ENCODE peak calls at places on chromosomes 6 and 20, in four cellular contexts. One of them, this sample, is unnamed. For H3K4me1, the result is how much of the 10 kb centered on the place peaks cover.

GRCh38 chr6:127146935-127147334 is 28.5 kb downstream of the RSPO3 start:
- DNase-seq in right cardiac atrium: no peak
- DNase-seq in mesendoderm: peak
- DNase-seq in breast epithelium: no peak
- DNase-seq in this sample: peak

GRCh38 chr20:62145688-62146018 is 2.1 kb downstream of the SS18L1 start:
- DNase-seq in mesendoderm: no peak
- DNase-seq in breast epithelium: no peak
- DNase-seq in right cardiac atrium: no peak
- DNase-seq in this sample: no peak

GRCh38 chr6:123091091-123091895 is 95.3 kb downstream of the CLVS2 start:
- DNase-seq in right cardiac atrium: no peak
- DNase-seq in mesendoderm: no peak
- DNase-seq in breast epithelium: no peak
- DNase-seq in this sample: no peak

GRCh38 chr20:49508435-49509199 is 26.1 kb upstream of the KCNB1 start:
- DNase-seq in right cardiac atrium: no peak
- DNase-seq in mesendoderm: peak
- DNase-seq in breast epithelium: no peak
- DNase-seq in this sample: peak

GRCh38 chr6:25961619-25962367 is 809 bp upstream of the TRIM38 start:
- DNase-seq in breast epithelium: no peak
- DNase-seq in right cardiac atrium: peak
- DNase-seq in mesendoderm: peak
- DNase-seq in this sample: peak

GRCh38 chr6:43758617-43759050 is 11.4 kb upstream of the VEGFA start:
- DNase-seq in breast epithelium: no peak
- DNase-seq in mesendoderm: peak
- DNase-seq in right cardiac atrium: peak
- DNase-seq in this sample: no peak

GRCh38 chr6:90274481-90275030 is 22.1 kb downstream of the BACH2 start:
- DNase-seq in right cardiac atrium: no peak
- DNase-seq in breast epithelium: peak
- DNase-seq in mesendoderm: peak
- DNase-seq in this sample: no peak

GRCh38 chr6:118783931-118784528 is 109.9 kb upstream of the ASF1A start:
- DNase-seq in right cardiac atrium: no peak
- DNase-seq in breast epithelium: no peak
- DNase-seq in mesendoderm: no peak
- DNase-seq in this sample: no peak

GRCh38 chr6:142901616-142902015 is 43.4 kb downstream of the HIVEP2 start:
- DNase-seq in mesendoderm: no peak
- DNase-seq in breast epithelium: no peak
- DNase-seq in right cardiac atrium: no peak
- DNase-seq in this sample: no peak

GRCh38 chr6:142903806-142904205 is 41.2 kb downstream of the HIVEP2 start:
- DNase-seq in breast epithelium: no peak
- DNase-seq in mesendoderm: no peak
- DNase-seq in right cardiac atrium: no peak
- DNase-seq in this sample: peak

GRCh38 chr6:142900467-142900961 is 44.5 kb downstream of the HIVEP2 start:
- DNase-seq in right cardiac atrium: no peak
- DNase-seq in breast epithelium: no peak
- DNase-seq in mesendoderm: no peak
- DNase-seq in this sample: no peak

GRCh38 chr6:142899101-142899760 is 45.7 kb downstream of the HIVEP2 start:
- DNase-seq in breast epithelium: no peak
- DNase-seq in right cardiac atrium: no peak
- DNase-seq in mesendoderm: no peak
- DNase-seq in this sample: no peak

GRCh38 chr6:142902636-142903053 is 42.3 kb downstream of the HIVEP2 start:
- DNase-seq in breast epithelium: peak
- DNase-seq in mesendoderm: no peak
- DNase-seq in right cardiac atrium: peak
- DNase-seq in this sample: peak
- H3K27ac ChIP-seq in breast epithelium: peak
- H3K27ac ChIP-seq in mesendoderm: no peak
- H3K27ac ChIP-seq in right cardiac atrium: no peak
- H3K27ac ChIP-seq in this sample: peak

GRCh38 chr6:20205722-20206154 is 6.5 kb downstream of the MBOAT1 start:
- DNase-seq in breast epithelium: no peak
- DNase-seq in mesendoderm: no peak
- DNase-seq in right cardiac atrium: no peak
- DNase-seq in this sample: no peak

GRCh38 chr6:20202699-20203302 is 9.5 kb downstream of the MBOAT1 start:
- DNase-seq in right cardiac atrium: no peak
- DNase-seq in breast epithelium: no peak
- DNase-seq in mesendoderm: no peak
- DNase-seq in this sample: no peak

GRCh38 chr6:20202070-20202658 is 10.1 kb downstream of the MBOAT1 start:
- DNase-seq in right cardiac atrium: no peak
- DNase-seq in mesendoderm: peak
- DNase-seq in breast epithelium: no peak
- DNase-seq in this sample: peak

GRCh38 chr6:20200761-20201160 is 11.5 kb downstream of the MBOAT1 start:
- DNase-seq in right cardiac atrium: peak
- DNase-seq in breast epithelium: no peak
- DNase-seq in mesendoderm: no peak
- DNase-seq in this sample: no peak

GRCh38 chr6:20203561-20204528 is 8.4 kb downstream of the MBOAT1 start:
- DNase-seq in breast epithelium: no peak
- DNase-seq in mesendoderm: no peak
- DNase-seq in right cardiac atrium: no peak
- DNase-seq in this sample: no peak
- H3K4me1 ChIP-seq in breast epithelium: under half
- H3K4me1 ChIP-seq in mesendoderm: under half
- H3K4me1 ChIP-seq in right cardiac atrium: under half
- H3K4me1 ChIP-seq in this sample: under half

GRCh38 chr20:19786311-19786710 is 28.3 kb downstream of the RIN2 start:
- DNase-seq in mesendoderm: peak
- DNase-seq in right cardiac atrium: peak
- DNase-seq in breast epithelium: peak
- DNase-seq in this sample: peak

GRCh38 chr20:19789009-19789408 is 31.0 kb downstream of the RIN2 start:
- DNase-seq in mesendoderm: peak
- DNase-seq in right cardiac atrium: no peak
- DNase-seq in breast epithelium: no peak
- DNase-seq in this sample: no peak

GRCh38 chr20:19785173-19785799 is 27.2 kb downstream of the RIN2 start:
- DNase-seq in mesendoderm: no peak
- DNase-seq in right cardiac atrium: no peak
- DNase-seq in breast epithelium: no peak
- DNase-seq in this sample: peak

GRCh38 chr20:19785886-19786285 is 27.8 kb downstream of the RIN2 start:
- DNase-seq in right cardiac atrium: no peak
- DNase-seq in breast epithelium: no peak
- DNase-seq in mesendoderm: no peak
- DNase-seq in this sample: no peak

GRCh38 chr20:19787366-19787765 is 29.3 kb downstream of the RIN2 start:
- DNase-seq in mesendoderm: no peak
- DNase-seq in breast epithelium: no peak
- DNase-seq in right cardiac atrium: no peak
- DNase-seq in this sample: no peak
- H3K27ac ChIP-seq in mesendoderm: no peak
- H3K27ac ChIP-seq in breast epithelium: no peak
- H3K27ac ChIP-seq in right cardiac atrium: peak
- H3K27ac ChIP-seq in this sample: peak

GRCh38 chr6:111583221-111583620 is 22.5 kb downstream of the TRAF3IP2 start:
- DNase-seq in mesendoderm: no peak
- DNase-seq in breast epithelium: no peak
- DNase-seq in right cardiac atrium: no peak
- DNase-seq in this sample: no peak

GRCh38 chr6:111586554-111586953 is 19.1 kb downstream of the TRAF3IP2 start:
- DNase-seq in mesendoderm: no peak
- DNase-seq in breast epithelium: no peak
- DNase-seq in right cardiac atrium: no peak
- DNase-seq in this sample: no peak

GRCh38 chr6:111585969-111586315 is 19.7 kb downstream of the TRAF3IP2 start:
- DNase-seq in mesendoderm: no peak
- DNase-seq in right cardiac atrium: no peak
- DNase-seq in breast epithelium: no peak
- DNase-seq in this sample: no peak

GRCh38 chr6:111583986-111584385 is 21.7 kb downstream of the TRAF3IP2 start:
- DNase-seq in mesendoderm: no peak
- DNase-seq in breast epithelium: no peak
- DNase-seq in right cardiac atrium: no peak
- DNase-seq in this sample: no peak

GRCh38 chr6:111585241-111585968 is 20.3 kb downstream of the TRAF3IP2 start:
- DNase-seq in breast epithelium: no peak
- DNase-seq in right cardiac atrium: no peak
- DNase-seq in mesendoderm: no peak
- DNase-seq in this sample: peak
- H3K4me1 ChIP-seq in breast epithelium: under half
- H3K4me1 ChIP-seq in right cardiac atrium: under half
- H3K4me1 ChIP-seq in mesendoderm: under half
- H3K4me1 ChIP-seq in this sample: half or more

DNA sequence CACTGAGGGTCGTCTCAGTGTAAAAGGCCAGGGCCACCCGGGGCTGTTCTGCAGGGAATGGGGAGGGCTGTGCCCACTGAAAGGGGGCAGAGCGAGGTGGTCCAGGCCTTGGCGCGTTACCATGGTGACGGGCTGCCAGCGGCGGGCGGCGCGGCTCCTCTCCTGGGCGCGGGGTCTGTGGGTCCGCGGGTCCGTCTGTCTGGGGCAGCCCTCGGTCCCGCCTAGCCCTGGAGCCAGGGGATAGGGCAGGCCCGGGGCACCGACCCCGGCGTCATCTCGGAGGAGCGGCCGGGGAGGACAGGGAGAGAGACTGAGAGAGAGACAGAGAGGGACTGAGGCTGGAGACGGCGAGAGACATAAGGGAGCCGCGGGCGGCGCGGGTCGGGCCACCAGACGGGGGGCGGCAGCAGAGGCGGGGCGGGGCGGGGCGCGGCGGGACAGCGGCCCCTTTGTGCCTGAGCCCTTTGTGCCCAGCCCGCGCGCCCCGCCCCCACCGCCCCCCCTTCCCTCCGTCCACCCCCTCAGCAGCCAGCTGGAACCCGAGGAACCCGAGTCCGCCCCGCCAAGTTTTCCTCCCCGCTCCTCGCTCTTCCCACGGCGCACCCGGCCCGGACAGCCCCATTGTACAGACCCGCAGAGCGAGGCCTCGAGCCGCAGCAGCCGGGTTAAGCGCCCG is at the start of gene KIAA1755:
- DNase-seq in mesendoderm: no peak
- DNase-seq in breast epithelium: no peak
- DNase-seq in right cardiac atrium: peak
- DNase-seq in this sample: peak
- H3K27ac ChIP-seq in mesendoderm: no peak
- H3K27ac ChIP-seq in breast epithelium: peak
- H3K27ac ChIP-seq in right cardiac atrium: peak
- H3K27ac ChIP-seq in this sample: peak

DNA sequence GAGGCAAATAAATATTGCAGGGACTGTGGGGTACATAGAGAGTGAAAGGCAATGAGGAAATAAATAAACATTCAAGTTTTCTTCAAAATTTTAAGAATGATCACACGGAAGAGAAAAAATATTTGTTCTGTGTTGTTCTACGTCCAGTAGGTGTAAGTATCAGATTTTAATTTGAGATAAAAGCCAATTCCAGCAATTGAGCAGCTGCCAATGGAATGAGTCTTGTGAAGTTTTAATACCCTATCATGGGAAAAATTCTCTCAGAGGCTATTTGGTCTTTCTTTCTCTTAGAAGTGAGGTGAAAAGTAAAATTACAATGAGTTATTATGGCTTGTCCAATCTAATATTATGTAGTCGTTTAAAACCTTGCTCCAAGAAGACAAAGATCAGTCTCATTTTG is 195.7 kb upstream of the CITED2 start:
- DNase-seq in mesendoderm: no peak
- DNase-seq in breast epithelium: no peak
- DNase-seq in right cardiac atrium: no peak
- DNase-seq in this sample: no peak
- H3K4me1 ChIP-seq in mesendoderm: under half
- H3K4me1 ChIP-seq in breast epithelium: under half
- H3K4me1 ChIP-seq in right cardiac atrium: under half
- H3K4me1 ChIP-seq in this sample: under half